ENCODE peak calls at places on chromosomes 1 and 21, in eight cellular contexts. C is OCI-LY7; X is stimulated activated CD8-positive, alpha-beta memory T cell treated with anti-CD3 and anti-CD28 coated beads, Interleukin-4, amount 100 ng/mL, for 48 hours; O is GM20000; D is fibroblast of mammary gland; G is colonic mucosa; F is adipocyte; Y is astrocyte of the spinal cord. V is an unnamed sample.

GRCh38 chr1:173297798-173298391 is 90.8 kb upstream of the TNFSF4 start:
- DNase-seq in G (no peak), O (peak), F (no peak), C (no peak), Y (peak), X (peak), D (no peak), V (no peak)

GRCh38 chr1:225737179-225737578 is 40.4 kb upstream of the SRP9 start:
- DNase-seq in G (peak), F (peak), C (no peak), X (no peak), Y (peak), O (no peak), D (no peak), V (no peak)

GRCh38 chr1:52792002-52792401 is 50.6 kb upstream of the ZYG11A start:
- DNase-seq in D (peak), X (no peak), O (no peak), C (no peak), G (no peak), Y (peak), F (no peak), V (no peak)

GRCh38 chr1:52059326-52059725 is 3.2 kb downstream of the BTF3L4 start:
- DNase-seq in Y (peak), F (peak), D (peak), C (no peak), G (no peak), X (no peak), O (no peak), V (no peak)

GRCh38 chr1:36303650-36304360 is 2.4 kb upstream of the SH3D21 start:
- DNase-seq in D (no peak), F (no peak), O (no peak), Y (no peak), G (no peak), X (no peak), C (no peak), V (no peak)

GRCh38 chr1:207024202-207025143 is 8.1 kb downstream of the C1orf116 start:
- DNase-seq in Y (no peak), F (no peak), O (no peak), G (no peak), X (peak), C (no peak), D (no peak), V (no peak)

GRCh38 chr1:221397606-221398005 is 344.3 kb downstream of the DUSP10 start:
- DNase-seq in X (no peak), O (no peak), Y (no peak), D (no peak), F (no peak), G (no peak), C (no peak), V (no peak)

GRCh38 chr1:35180776-35181374 is 12.1 kb downstream of the SFPQ start:
- DNase-seq in F (no peak), Y (no peak), D (no peak), G (no peak), C (no peak), O (no peak), X (no peak), V (peak)

GRCh38 chr21:46622226-46622625 is 13.2 kb upstream of the PRMT2 start:
- DNase-seq in O (no peak), C (no peak), F (no peak), X (no peak), Y (peak), G (no peak), D (no peak), V (no peak)

GRCh38 chr1:62229468-62229867 is 34.8 kb downstream of the L1TD1 start:
- DNase-seq in D (no peak), Y (no peak), C (no peak), X (no peak), O (no peak), G (no peak), F (peak), V (no peak)

GRCh38 chr1:8903908-8904650 is 25.6 kb upstream of the ENO1 start:
- DNase-seq in G (no peak), C (no peak), F (peak), X (no peak), D (peak), O (no peak), Y (peak), V (no peak)

GRCh38 chr1:58824753-58825389 is 41.0 kb upstream of the JUN start:
- DNase-seq in D (no peak), F (no peak), X (no peak), Y (no peak), O (no peak), G (peak), C (no peak), V (no peak)

GRCh38 chr1:171913385-171913784 is 72.1 kb downstream of the DNM3 start:
- DNase-seq in C (no peak), F (peak), X (no peak), Y (peak), G (peak), D (peak), O (no peak), V (no peak)

GRCh38 chr1:175887981-175888428 is 144.6 kb upstream of the TNR start:
- DNase-seq in G (peak), D (peak), X (peak), C (peak), Y (peak), F (peak), O (peak), V (peak)

GRCh38 chr1:3907031-3907534 is 7.0 kb upstream of the C1orf174 start:
- DNase-seq in Y (no peak), G (peak), X (peak), D (peak), F (no peak), O (no peak), C (peak), V (peak)

GRCh38 chr1:7526196-7526866 is 244.8 kb upstream of the VAMP3 start:
- DNase-seq in O (no peak), X (no peak), Y (no peak), C (no peak), F (peak), D (no peak), G (no peak), V (no peak)

GRCh38 chr1:167420510-167420909 is 97.8 kb downstream of the CD247 start:
- DNase-seq in G (no peak), X (no peak), D (no peak), F (peak), Y (no peak), C (no peak), O (no peak), V (no peak)

GRCh38 chr1:73382971-73383370 is 815.0 kb downstream of the LRRIQ3 start:
- DNase-seq in O (no peak), Y (no peak), X (no peak), C (no peak), D (no peak), G (no peak), F (no peak), V (no peak)

GRCh38 chr1:42006093-42006492 is 87.4 kb upstream of the HIVEP3 start:
- DNase-seq in C (no peak), F (no peak), Y (no peak), D (no peak), G (no peak), X (no peak), O (peak), V (no peak)

GRCh38 chr1:60132985-60133673 is 59.6 kb upstream of the C1orf87 start:
- DNase-seq in D (peak), X (no peak), C (no peak), F (peak), O (no peak), Y (peak), G (peak), V (no peak)

GRCh38 chr1:21931171-21932093 is 5.7 kb downstream of the HSPG2 start:
- DNase-seq in F (peak), Y (peak), D (peak), O (no peak), G (peak), C (no peak), X (no peak), V (no peak)

GRCh38 chr1:110436635-110437034 is 14.3 kb upstream of the PROK1 start:
- DNase-seq in X (no peak), D (no peak), Y (no peak), C (no peak), G (no peak), O (no peak), F (peak), V (no peak)

GRCh38 chr21:16770279-16770678 is 742.6 kb upstream of the CXADR start:
- DNase-seq in G (no peak), O (no peak), C (no peak), D (no peak), X (no peak), F (peak), Y (peak), V (no peak)

GRCh38 chr1:226691257-226691656 is 47.8 kb downstream of the ITPKB start:
- DNase-seq in G (no peak), F (no peak), X (peak), Y (no peak), C (peak), O (peak), D (no peak), V (peak)

GRCh38 chr1:55580845-55581332 is 365.7 kb upstream of the USP24 start:
- DNase-seq in C (no peak), G (no peak), X (no peak), O (no peak), F (peak), Y (peak), D (peak), V (no peak)

GRCh38 chr1:218439541-218440295 is 94.6 kb downstream of the TGFB2 start:
- DNase-seq in X (no peak), F (no peak), G (no peak), O (no peak), Y (peak), C (no peak), D (no peak), V (no peak)

GRCh38 chr1:43373034-43373940 is 5.5 kb upstream of the ELOVL1 start:
- DNase-seq in F (peak), X (no peak), C (no peak), Y (peak), G (no peak), O (no peak), D (peak), V (no peak)

GRCh38 chr1:67052741-67053534 is 1.0 kb downstream of the SLC35D1 start:
- DNase-seq in X (peak), G (peak), C (peak), D (peak), F (peak), O (peak), Y (peak), V (peak)

GRCh38 chr1:19400875-19401854 is 84.2 kb downstream of the CAPZB start:
- DNase-seq in F (no peak), Y (peak), D (no peak), G (no peak), O (no peak), X (no peak), C (no peak), V (no peak)

GRCh38 chr1:113860891-113861290 is 10.6 kb downstream of the PTPN22 start:
- DNase-seq in D (peak), O (no peak), G (no peak), Y (peak), F (peak), X (no peak), C (no peak), V (no peak)

GRCh38 chr1:52323731-52324130 is 42.3 kb downstream of the CC2D1B start:
- DNase-seq in C (no peak), D (no peak), F (no peak), O (no peak), Y (no peak), G (no peak), X (no peak), V (no peak)

GRCh38 chr1:230794431-230794830 is 47.2 kb downstream of the CAPN9 start:
- DNase-seq in Y (no peak), D (no peak), O (no peak), F (peak), C (no peak), X (no peak), G (no peak), V (no peak)

GRCh38 chr1:37107153-37107552 is 72.8 kb upstream of the GRIK3 start:
- DNase-seq in G (no peak), D (no peak), X (no peak), C (no peak), F (no peak), Y (no peak), O (no peak), V (no peak)

GRCh38 chr1:28160677-28161328 is 15.7 kb downstream of the PTAFR start:
- DNase-seq in G (no peak), Y (peak), O (no peak), F (peak), C (no peak), D (peak), X (no peak), V (no peak)

GRCh38 chr1:111541721-111542120 is 38.3 kb upstream of the ADORA3 start:
- DNase-seq in O (no peak), D (no peak), X (no peak), C (no peak), G (no peak), Y (peak), F (no peak), V (no peak)

GRCh38 chr1:163263818-163264217 is 57.9 kb upstream of the NUF2 start:
- DNase-seq in C (no peak), G (no peak), Y (no peak), D (no peak), F (no peak), O (peak), X (no peak), V (no peak)

V was measured in NAMALWA.